ENCODE peak calls at places on chromosomes 1 and 21, in four cellular contexts. S is progenitor cell of endocrine pancreas, E is neural crest cell, V is foreskin keratinocyte. Y is an unnamed sample.

GRCh38 chr1:103525114-103525606 is 339 bp upstream of the RNPC3 start:
- DNase-seq in S (no peak), E (no peak), V (no peak), Y (no peak)

GRCh38 chr21:45111703-45112102 is 37.3 kb downstream of the ADARB1 start:
- DNase-seq in S (no peak), E (no peak), V (no peak), Y (no peak)

GRCh38 chr21:33640697-33641338 is 723 bp downstream of the CRYZL1 start:
- DNase-seq in S (no peak), E (no peak), V (no peak), Y (no peak)

GRCh38 chr1:10378071-10378841 is 20.6 kb upstream of the PGD start:
- DNase-seq in S (no peak), E (no peak), V (peak; percentile 79), Y (no peak)

GRCh38 chr1:20921285-20921684 is 134.2 kb upstream of the HP1BP3 start:
- DNase-seq in S (no peak), E (no peak), V (no peak), Y (no peak)

GRCh38 chr21:42859891-42860230 is 19.5 kb downstream of the WDR4 start:
- DNase-seq in S (no peak), E (no peak), V (no peak), Y (no peak)

GRCh38 chr21:38942617-38943245 is 137.0 kb downstream of the ETS2 start:
- DNase-seq in S (no peak), E (no peak), V (no peak), Y (no peak)

GRCh38 chr1:29521438-29521715 is 285.1 kb downstream of the PTPRU start:
- DNase-seq in S (peak; percentile 6), E (no peak), V (no peak), Y (no peak)

GRCh38 chr1:225427249-225428065 is at the start of gene LBR:
- DNase-seq in S (peak; percentile 28), E (peak; percentile 37), V (no peak), Y (no peak)

GRCh38 chr1:6300342-6301141 is 39.6 kb upstream of the GPR153 start:
- DNase-seq in S (no peak), E (no peak), V (no peak), Y (no peak)

GRCh38 chr21:37788503-37788902 is 127.8 kb downstream of the KCNJ6 start:
- DNase-seq in S (no peak), E (no peak), V (no peak), Y (no peak)

GRCh38 chr1:32716312-32717126 is 13.9 kb upstream of the SYNC start:
- DNase-seq in S (peak; percentile 94), E (peak; percentile 43), V (peak; percentile 81), Y (no peak)

GRCh38 chr1:116820362-116820761 is 66.1 kb downstream of the CD2 start:
- DNase-seq in S (no peak), E (no peak), V (peak; percentile 86), Y (no peak)

GRCh38 chr1:234696148-234696576 is 86.2 kb upstream of the IRF2BP2 start:
- DNase-seq in S (no peak), E (no peak), V (no peak), Y (no peak)

GRCh38 chr1:42844592-42845140 is 1.7 kb upstream of the ZNF691 start:
- DNase-seq in S (no peak), E (no peak), V (no peak), Y (no peak)

GRCh38 chr1:187244623-187245022 is 415.9 kb downstream of the PLA2G4A start:
- DNase-seq in S (no peak), E (no peak), V (peak; percentile 46), Y (no peak)

GRCh38 chr1:200409203-200409760 is 554 bp downstream of the ZNF281 start:
- DNase-seq in S (peak; percentile 18), E (no peak), V (no peak), Y (no peak)

GRCh38 chr21:29943885-29944284 is 4.1 kb upstream of the GRIK1 start:
- DNase-seq in S (no peak), E (no peak), V (no peak), Y (no peak)
- TF ChIP-seq CTCF in S (peak; percentile 20), E (peak; percentile 28), V (peak; percentile 52), Y (no peak)

DNA sequence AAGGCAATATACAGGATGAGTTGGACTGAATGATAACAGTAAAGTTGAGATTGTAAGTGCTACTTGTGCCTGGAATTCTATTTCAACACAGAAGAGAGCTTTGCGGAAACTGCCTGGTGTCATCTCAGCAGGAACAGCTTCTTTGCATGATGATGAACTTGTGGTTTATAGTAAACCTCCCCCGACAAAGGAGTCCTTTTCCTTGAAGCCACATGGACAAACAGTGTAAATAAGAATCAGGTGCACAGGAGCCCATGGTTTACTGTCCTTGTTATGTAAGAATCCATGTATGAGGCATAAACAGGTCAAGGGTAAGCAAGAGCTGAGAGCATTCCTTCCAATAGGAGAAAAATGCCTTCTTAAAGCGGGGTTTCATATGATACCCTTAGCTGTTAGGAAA is 66.2 kb downstream of the PCNX2 start:
- DNase-seq in S (no peak), E (no peak), V (no peak), Y (no peak)
- TF ChIP-seq CTCF in S (no peak), E (no peak), V (no peak), Y (no peak)

GRCh38 chr1:59568158-59568935 is 246.4 kb upstream of the HOOK1 start:
- DNase-seq in S (no peak), E (no peak), V (no peak), Y (no peak)
- TF ChIP-seq CTCF in S (no peak), E (no peak), V (peak; percentile 48), Y (no peak)

GRCh38 chr21:29360799-29361765 is 62.4 kb downstream of the BACH1 start:
- DNase-seq in S (no peak), E (no peak), V (no peak), Y (no peak)
- TF ChIP-seq CTCF in S (peak; percentile 42), E (peak; percentile 51), V (peak; percentile 39), Y (no peak)

DNA sequence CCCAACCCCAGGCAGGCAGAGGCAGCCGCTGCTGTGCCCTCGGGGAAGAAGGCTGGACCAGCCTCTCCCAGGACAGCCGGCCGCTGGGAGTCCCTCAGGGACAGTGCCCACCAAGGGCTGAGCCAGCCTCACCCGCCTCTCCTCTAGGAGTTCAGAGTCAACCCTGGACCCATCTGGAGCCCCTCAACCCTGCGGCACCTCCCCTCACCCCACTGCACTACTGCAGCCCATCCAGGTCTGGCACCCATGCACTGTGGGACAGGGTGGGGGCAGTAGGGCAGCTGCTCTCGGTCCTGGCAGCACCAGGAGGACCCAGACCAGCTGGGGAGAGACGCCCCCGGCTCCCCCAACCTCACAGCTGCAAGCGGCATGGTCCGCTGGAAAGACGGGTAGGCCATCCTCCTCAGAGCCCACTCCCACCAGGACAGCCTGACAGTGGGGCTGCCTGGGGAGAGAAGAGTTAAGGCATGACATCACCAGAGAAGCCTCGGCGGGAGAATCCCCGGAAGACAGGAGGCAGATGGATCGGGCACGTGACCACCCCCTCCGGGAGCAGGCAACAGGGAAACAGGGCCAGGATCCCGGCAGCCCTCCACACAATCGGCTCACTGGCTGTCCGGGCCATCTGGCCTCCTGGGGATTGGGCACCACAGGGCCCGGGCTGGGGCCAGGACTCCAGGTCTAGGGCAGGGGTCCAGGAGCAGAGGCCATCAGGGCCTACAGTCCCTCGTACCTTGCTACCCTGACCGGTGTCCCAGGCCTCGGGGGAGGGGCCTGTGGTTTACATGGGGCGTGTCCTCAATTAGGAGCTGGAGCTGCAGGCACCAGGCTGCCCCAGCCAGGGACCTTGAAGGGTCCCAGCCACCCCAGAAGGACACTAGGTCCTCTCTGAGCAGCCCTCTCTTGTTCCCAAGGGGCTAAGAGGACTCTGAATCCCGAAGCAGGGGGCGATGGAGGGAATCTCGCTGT is 3.1 kb downstream of the ACAP3 start:
- DNase-seq in S (no peak), E (peak; percentile 64), V (peak; percentile 75), Y (no peak)
- TF ChIP-seq CTCF in S (no peak), E (no peak), V (no peak), Y (no peak)

DNA sequence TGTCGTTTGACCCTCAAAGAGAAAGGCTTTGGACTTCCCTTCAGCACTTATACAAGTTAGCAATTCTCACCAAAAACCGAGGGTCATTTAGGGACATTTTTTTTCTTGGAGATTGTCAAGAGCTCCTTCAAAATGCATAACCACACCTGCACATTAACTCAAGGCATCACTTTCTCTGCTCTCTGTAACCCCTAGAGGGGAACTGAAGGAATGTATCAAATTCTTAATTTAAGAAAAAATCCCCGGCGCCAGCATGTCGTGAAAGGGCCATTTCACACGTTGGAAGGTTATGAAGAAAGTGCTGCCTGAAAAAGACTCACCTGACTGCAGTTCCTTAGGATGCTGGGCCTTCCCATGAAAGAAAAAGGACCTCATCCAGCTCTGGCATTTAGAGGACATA is 131.6 kb upstream of the ZC3H12A start:
- DNase-seq in S (no peak), E (no peak), V (no peak), Y (no peak)
- TF ChIP-seq CTCF in S (peak; percentile 13), E (peak; percentile 25), V (no peak), Y (no peak)

DNA sequence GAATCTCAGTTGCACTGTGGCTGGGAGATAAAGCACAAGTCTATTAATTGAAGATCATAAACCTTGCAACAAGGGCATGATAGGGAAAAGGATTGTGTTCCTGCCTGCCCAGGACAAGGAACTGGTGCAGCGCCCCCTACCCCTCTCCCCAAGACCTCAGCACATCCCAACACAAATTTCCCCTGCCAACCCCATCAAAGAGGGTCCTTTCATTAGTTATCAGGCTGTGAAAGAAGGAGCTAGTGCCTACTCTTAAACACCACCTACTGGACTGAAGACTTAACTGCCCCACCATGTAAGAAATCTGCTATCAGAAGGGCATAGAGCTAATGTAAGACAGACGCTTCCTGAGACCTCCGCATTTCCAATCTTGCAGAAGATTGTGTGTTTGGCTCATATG is 372.6 kb downstream of the AGBL4 start:
- DNase-seq in S (no peak), E (no peak), V (no peak), Y (no peak)
- TF ChIP-seq CTCF in S (no peak), E (no peak), V (no peak), Y (no peak)